ENCODE peak calls at places on chromosomes 16 and 17, in seven cellular contexts. R, D, Q, U, W, M and C are unnamed samples.
A peak's percentile ranks its signal among the peaks of the same experiment; 100 is the strongest.

GRCh38 chr17:36463916-36464764 is 22.3 kb upstream of the ZNHIT3 start:
- DNase-seq in R (peak; percentile 77), D (peak; percentile 48), Q (peak; percentile 76), U (no peak), W (peak; percentile 86), M (peak; percentile 60), C (no peak)

GRCh38 chr17:67150826-67151225 is 94.2 kb downstream of the HELZ start:
- DNase-seq in R (no peak), D (no peak), Q (peak; percentile 14), U (no peak), W (no peak), M (no peak), C (no peak)

GRCh38 chr17:57004944-57005579 is 27.1 kb downstream of the SCPEP1 start:
- DNase-seq in R (no peak), D (peak; percentile 78), Q (peak; percentile 39), U (peak; percentile 38), W (no peak), M (no peak), C (no peak)

GRCh38 chr16:54193656-54194007 is 93.0 kb downstream of the IRX3 start:
- DNase-seq in R (peak; percentile 58), D (peak; percentile 41), Q (peak; percentile 71), U (peak; percentile 85), W (peak; percentile 85), M (peak; percentile 64), C (peak; percentile 18)

GRCh38 chr16:48029768-48030167 is 126.0 kb downstream of the ABCC12 start:
- DNase-seq in R (no peak), D (no peak), Q (no peak), U (no peak), W (no peak), M (no peak), C (no peak)

GRCh38 chr17:74749262-74750038 is 1.0 kb downstream of the NHERF1 start:
- DNase-seq in R (peak; percentile 87), D (no peak), Q (no peak), U (no peak), W (no peak), M (no peak), C (no peak)

GRCh38 chr16:7561908-7562405 is 229.3 kb downstream of the RBFOX1 start:
- DNase-seq in R (no peak), D (no peak), Q (no peak), U (no peak), W (no peak), M (no peak), C (no peak)

GRCh38 chr17:50785126-50785525 is 17.8 kb upstream of the ANKRD40CL start:
- DNase-seq in R (no peak), D (no peak), Q (no peak), U (no peak), W (no peak), M (no peak), C (no peak)

GRCh38 chr16:6341993-6342392 is 990.7 kb upstream of the RBFOX1 start:
- DNase-seq in R (no peak), D (no peak), Q (no peak), U (no peak), W (no peak), M (no peak), C (no peak)

GRCh38 chr16:68902376-68903345 is 59.3 kb downstream of the TANGO6 start:
- DNase-seq in R (no peak), D (peak; percentile 5), Q (peak; percentile 79), U (peak; percentile 67), W (peak; percentile 50), M (peak; percentile 58), C (no peak)

GRCh38 chr17:6052926-6053325 is 17.3 kb upstream of the WSCD1 start:
- DNase-seq in R (no peak), D (no peak), Q (no peak), U (no peak), W (no peak), M (no peak), C (no peak)

GRCh38 chr16:55046513-55046912 is 115.8 kb downstream of the IRX5 start:
- DNase-seq in R (no peak), D (no peak), Q (no peak), U (no peak), W (no peak), M (no peak), C (no peak)

GRCh38 chr17:45973099-45973838 is 25.8 kb upstream of the STH start:
- DNase-seq in R (no peak), D (no peak), Q (peak; percentile 64), U (no peak), W (no peak), M (no peak), C (no peak)

GRCh38 chr17:9899280-9900018 is 5.6 kb downstream of the RCVRN start:
- DNase-seq in R (no peak), D (no peak), Q (no peak), U (no peak), W (no peak), M (no peak), C (no peak)

GRCh38 chr16:11447272-11447671 is 102.0 kb downstream of the RMI2 start:
- DNase-seq in R (no peak), D (no peak), Q (no peak), U (no peak), W (no peak), M (no peak), C (no peak)

GRCh38 chr16:48158296-48158695 is 2.5 kb upstream of the ABCC12 start:
- DNase-seq in R (no peak), D (peak; percentile 25), Q (no peak), U (no peak), W (no peak), M (peak; percentile 47), C (no peak)

GRCh38 chr17:44797809-44798208 is 32.3 kb downstream of the GJC1 start:
- DNase-seq in R (no peak), D (no peak), Q (no peak), U (no peak), W (no peak), M (no peak), C (no peak)

GRCh38 chr17:37605813-37606505 is 3.3 kb downstream of the SYNRG start:
- DNase-seq in R (no peak), D (no peak), Q (peak; percentile 43), U (no peak), W (no peak), M (peak; percentile 62), C (no peak)

GRCh38 chr17:79842656-79843474 is 3.6 kb upstream of the CBX4 start:
- DNase-seq in R (no peak), D (no peak), Q (peak; percentile 27), U (no peak), W (no peak), M (no peak), C (no peak)

GRCh38 chr17:47335101-47335936 is 11.6 kb downstream of the EFCAB13 start:
- DNase-seq in R (no peak), D (no peak), Q (no peak), U (no peak), W (no peak), M (no peak), C (no peak)

GRCh38 chr17:41896726-41897125 is 22.0 kb downstream of the ACLY start:
- DNase-seq in R (no peak), D (no peak), Q (no peak), U (no peak), W (no peak), M (no peak), C (no peak)
- TF ChIP-seq CTCF in R (no peak), D (no peak), Q (no peak), U (peak; percentile 53), W (no peak), M (no peak), C (no peak)

GRCh38 chr17:40579471-40579870 is 14.2 kb upstream of the CCR7 start:
- DNase-seq in R (no peak), D (no peak), Q (no peak), U (no peak), W (no peak), M (no peak), C (no peak)

GRCh38 chr17:40574292-40574691 is 9.0 kb upstream of the CCR7 start:
- DNase-seq in R (no peak), D (no peak), Q (no peak), U (no peak), W (no peak), M (no peak), C (no peak)

GRCh38 chr17:40576113-40576740 is 11.0 kb upstream of the CCR7 start:
- DNase-seq in R (no peak), D (no peak), Q (no peak), U (no peak), W (no peak), M (no peak), C (no peak)

GRCh38 chr17:40580140-40580539 is 14.9 kb upstream of the CCR7 start:
- DNase-seq in R (no peak), D (no peak), Q (no peak), U (no peak), W (no peak), M (no peak), C (no peak)

DNA sequence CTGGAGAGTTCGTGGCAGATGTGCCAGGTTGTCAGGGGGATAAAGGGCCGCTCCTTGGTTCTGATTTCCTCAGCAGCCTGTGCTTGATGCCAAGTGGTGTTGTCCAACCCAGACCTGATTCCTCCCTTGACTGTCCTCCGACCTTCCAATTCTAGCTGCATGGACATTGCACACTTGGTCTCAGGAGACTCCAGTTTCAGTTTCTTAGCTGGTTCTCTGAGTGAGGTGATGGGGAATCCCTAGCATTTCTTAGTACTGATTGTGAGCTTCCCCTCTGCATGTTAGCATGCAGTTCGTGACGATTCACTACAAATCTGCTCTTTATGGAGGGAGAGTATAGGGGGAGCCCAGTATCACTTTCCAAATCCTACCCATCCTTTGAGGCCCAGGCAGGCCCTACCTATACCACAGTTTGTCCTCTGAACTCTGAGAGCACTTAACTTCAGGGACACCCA is 12.4 kb upstream of the CCR7 start:
- DNase-seq in R (no peak), D (peak; percentile 59), Q (no peak), U (no peak), W (no peak), M (no peak), C (no peak)
- TF ChIP-seq CTCF in R (no peak), D (no peak), Q (no peak), U (no peak), W (no peak), M (no peak), C (no peak)

GRCh38 chr17:41417576-41418015 is 6.8 kb downstream of the KRT37 start:
- DNase-seq in R (no peak), D (no peak), Q (peak; percentile 14), U (no peak), W (peak; percentile 30), M (no peak), C (no peak)
- TF ChIP-seq CTCF in R (peak; percentile 15), D (peak; percentile 75), Q (no peak), U (peak; percentile 77), W (peak; percentile 51), M (peak; percentile 67), C (peak; percentile 22)

GRCh38 chr17:81298325-81298990 is 3.4 kb upstream of the SLC38A10 start:
- DNase-seq in R (no peak), D (no peak), Q (no peak), U (no peak), W (no peak), M (no peak), C (no peak)

GRCh38 chr17:81294512-81295030 is 536 bp downstream of the SLC38A10 start:
- DNase-seq in R (peak; percentile 69), D (peak; percentile 29), Q (peak; percentile 60), U (no peak), W (peak; percentile 36), M (no peak), C (no peak)

GRCh38 chr17:81298991-81299733 is 4.1 kb upstream of the SLC38A10 start:
- DNase-seq in R (no peak), D (no peak), Q (no peak), U (peak; percentile 71), W (no peak), M (no peak), C (no peak)

GRCh38 chr17:81295031-81295677 is at the start of gene SLC38A10:
- DNase-seq in R (peak; percentile 97), D (peak; percentile 90), Q (peak; percentile 95), U (peak; percentile 94), W (peak; percentile 90), M (peak; percentile 71), C (peak; percentile 49)

GRCh38 chr17:81295678-81296381 is 723 bp upstream of the SLC38A10 start:
- DNase-seq in R (peak; percentile 81), D (peak; percentile 53), Q (peak; percentile 78), U (peak; percentile 62), W (no peak), M (peak; percentile 26), C (no peak)
- TF ChIP-seq CTCF in R (peak; percentile 60), D (peak; percentile 40), Q (peak; percentile 49), U (peak; percentile 54), W (no peak), M (peak; percentile 46), C (peak; percentile 28)